ENCODE peak calls at places on chromosomes 4 and X, in eight cellular contexts. N is tibial nerve, S is A549, O is esophagus squamous epithelium, Z is transverse colon, D is GM12892, A is heart left ventricle, J is ovary. K is an unnamed sample.

GRCh38 chr4:102620697-102621497 is 119.7 kb downstream of the NFKB1 start:
- DNase-seq in O (no peak), A (no peak), Z (peak; percentile 47), D (no peak), J (no peak), N (no peak), S (peak; percentile 62), K (peak; percentile 45)

GRCh38 chr4:182478475-182478874 is 235.3 kb downstream of the TENM3 start:
- DNase-seq in S (peak; percentile 20), D (no peak), N (no peak), A (no peak), Z (no peak), J (no peak), O (no peak), K (peak; percentile 1)

GRCh38 chr4:99062120-99062519 is 26.5 kb downstream of the ADH5 start:
- DNase-seq in D (no peak), N (no peak), O (no peak), S (no peak), Z (no peak), J (no peak), A (no peak), K (no peak)

GRCh38 chr4:16090306-16090705 is 6.5 kb upstream of the PROM1 start:
- DNase-seq in A (no peak), O (no peak), N (no peak), Z (no peak), D (no peak), J (no peak), S (no peak), K (no peak)

GRCh38 chr4:166882221-166882620 is 352.1 kb downstream of the SPOCK3 start:
- DNase-seq in N (no peak), O (no peak), A (no peak), D (no peak), J (no peak), Z (no peak), S (no peak), K (no peak)

GRCh38 chrX:1124531-1124930 is 87.9 kb downstream of the CRLF2 start:
- DNase-seq in J (no peak), Z (no peak), N (no peak), D (no peak), S (no peak), A (no peak), O (no peak), K (no peak)

GRCh38 chrX:51484616-51485015 is 11.8 kb downstream of the NUDT11 start:
- DNase-seq in N (no peak), J (no peak), D (no peak), Z (no peak), O (no peak), A (no peak), S (no peak), K (no peak)

GRCh38 chr4:138050601-138051000 is 191.5 kb downstream of the SLC7A11 start:
- DNase-seq in Z (no peak), D (no peak), S (no peak), J (no peak), A (no peak), N (no peak), O (no peak), K (no peak)

GRCh38 chr4:52376107-52376704 is 282.9 kb downstream of the USP46 start:
- DNase-seq in J (no peak), Z (no peak), D (no peak), N (no peak), O (no peak), A (no peak), S (peak; percentile 5), K (peak; percentile 1)

GRCh38 chrX:115259238-115259875 is 25.5 kb upstream of the LRCH2 start:
- DNase-seq in A (no peak), Z (no peak), N (no peak), O (no peak), S (no peak), J (no peak), D (no peak), K (no peak)

DNA sequence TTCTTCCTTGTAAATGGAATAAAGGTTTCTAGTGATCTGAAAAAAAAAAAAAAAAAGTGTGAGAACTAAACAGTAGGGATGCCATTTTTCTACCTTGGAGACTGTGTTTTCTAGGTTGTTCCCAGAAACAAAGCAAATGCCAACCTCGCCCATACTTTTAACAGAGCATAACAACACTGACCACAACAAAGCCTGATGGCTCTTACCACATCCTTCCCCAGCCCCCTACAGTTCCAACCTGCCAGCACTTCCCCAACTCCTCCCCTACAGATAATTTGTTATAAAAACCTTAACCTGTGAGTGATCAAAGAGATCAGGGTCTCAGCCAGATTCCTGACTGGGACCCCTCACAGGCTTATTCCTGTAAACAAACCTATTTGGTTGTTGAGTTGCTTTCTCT is 940.0 kb downstream of the SH3BGRL start:
- DNase-seq in J (no peak), A (no peak), N (no peak), S (no peak), O (no peak), Z (no peak), D (no peak), K (no peak)
- TF ChIP-seq POLR2A in J (no peak), A (no peak), N (no peak), S (no peak), O (no peak), Z (no peak), D (no peak), K (no peak)

GRCh38 chr4:67810011-67810410 is 55.8 kb upstream of the GNRHR start:
- DNase-seq in N (no peak), Z (no peak), J (no peak), S (no peak), A (no peak), D (no peak), O (no peak), K (no peak)

DNA sequence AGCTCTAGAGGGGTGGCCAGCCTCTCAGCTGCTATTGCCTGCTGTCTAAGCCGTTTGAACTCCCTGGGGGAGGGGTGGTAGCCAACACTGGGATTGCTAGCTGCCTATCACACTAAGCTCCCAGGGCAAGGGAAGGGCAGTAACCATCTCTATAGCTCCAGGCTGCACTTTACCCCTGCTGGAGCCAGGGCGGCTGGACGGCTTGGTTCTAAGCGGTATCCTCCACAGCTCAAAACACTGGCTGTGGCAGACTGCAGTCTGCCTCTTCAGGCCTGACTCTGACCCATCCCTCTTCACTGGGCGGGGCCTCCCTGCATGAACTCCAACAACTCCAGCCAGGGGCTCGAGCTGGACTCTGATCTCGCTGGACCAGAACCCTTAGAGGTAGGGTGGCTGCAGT is 55.3 kb upstream of the GNRHR start:
- DNase-seq in Z (no peak), A (no peak), S (no peak), O (no peak), J (no peak), D (no peak), N (no peak), K (no peak)
- TF ChIP-seq POLR2A in Z (no peak), A (no peak), S (no peak), O (no peak), J (no peak), D (no peak), N (no peak), K (no peak)

GRCh38 chr4:119212251-119212963 is at the start of gene USP53:
- DNase-seq in O (peak; percentile 82), D (peak; percentile 79), Z (peak; percentile 99), S (peak; percentile 87), A (peak; percentile 95), N (peak; percentile 98), J (peak; percentile 98), K (peak; percentile 65)

GRCh38 chr4:119212964-119213606 is 572 bp downstream of the USP53 start:
- DNase-seq in D (peak; percentile 25), J (peak; percentile 82), N (peak; percentile 71), A (peak; percentile 86), Z (peak; percentile 85), S (peak; percentile 68), O (peak; percentile 39), K (peak; percentile 50)

GRCh38 chr4:119210760-119211159 is 1.8 kb upstream of the USP53 start:
- DNase-seq in N (no peak), S (no peak), Z (no peak), D (no peak), O (no peak), J (no peak), A (no peak), K (no peak)

GRCh38 chr4:119209586-119209985 is 2.9 kb upstream of the USP53 start:
- DNase-seq in D (no peak), Z (peak; percentile 20), A (no peak), J (no peak), S (no peak), O (no peak), N (no peak), K (no peak)

DNA sequence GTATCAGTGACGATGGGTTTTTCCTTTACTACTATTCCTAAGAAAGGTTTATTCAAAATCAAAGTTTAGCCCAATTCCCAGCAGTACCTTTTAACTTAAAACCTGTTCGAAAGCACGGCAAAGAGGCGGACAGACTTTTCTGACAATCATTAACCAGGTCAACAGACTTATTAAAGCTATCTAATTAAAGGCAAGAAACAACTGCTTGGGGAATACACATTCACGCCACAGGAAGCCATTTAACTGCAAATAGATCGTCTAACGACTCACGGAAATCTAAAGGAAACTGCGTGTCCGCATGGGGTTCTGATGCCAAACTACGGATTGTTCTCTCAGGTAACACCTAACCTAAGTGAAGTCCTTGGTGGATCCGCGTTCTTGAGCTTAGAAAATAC is 660 bp upstream of the USP53 start:
- DNase-seq in O (no peak), Z (no peak), A (no peak), S (no peak), N (no peak), D (no peak), J (no peak), K (no peak)
- TF ChIP-seq POLR2A in O (no peak), Z (no peak), A (no peak), S (no peak), N (no peak), D (no peak), J (no peak), K (no peak)

GRCh38 chr4:189533603-189534002 is 407.1 kb upstream of the FRG1 start:
- DNase-seq in D (no peak), Z (no peak), S (no peak), O (no peak), J (no peak), A (no peak), N (no peak), K (no peak)
- TF ChIP-seq POLR2A in D (no peak), Z (no peak), S (no peak), O (no peak), J (no peak), A (no peak), N (no peak), K (no peak)

GRCh38 chrX:107000013-107000515 is at the start of gene MORC4:
- DNase-seq in D (peak; percentile 12), O (peak; percentile 2), J (peak; percentile 78), S (peak; percentile 34), A (peak; percentile 80), Z (peak; percentile 78), N (peak; percentile 37), K (peak; percentile 64)
- TF ChIP-seq POLR2A in D (no peak), O (peak; percentile 64), J (peak; percentile 19), S (peak; percentile 87), A (no peak), Z (peak; percentile 27), N (peak; percentile 28), K (peak; percentile 46)

K was measured in H54.